ENCODE peak calls at places on chromosome 12, in seven cellular contexts. D is GM12878, Q is K562, B is GM12891, Z is HepG2, J is H1, P is SK-N-SH. C is an unnamed sample.

GRCh38 chr12:6336859-6337744 is 4.8 kb downstream of the TNFRSF1A start:
- DNase-seq in D (no peak), Q (peak; percentile 29), B (no peak), Z (no peak), J (no peak), P (no peak), C (no peak)

GRCh38 chr12:116048886-116049285 is 228.6 kb downstream of the MED13L start:
- DNase-seq in D (no peak), Q (no peak), B (no peak), Z (no peak), J (no peak), P (no peak), C (no peak)

GRCh38 chr12:113239811-113240331 is 18.6 kb downstream of the TPCN1 start:
- DNase-seq in D (no peak), Q (no peak), B (no peak), Z (no peak), J (no peak), P (no peak), C (no peak)

GRCh38 chr12:185197-185955 is 28.6 kb downstream of the SLC6A12 start:
- DNase-seq in D (no peak), Q (no peak), B (no peak), Z (no peak), J (no peak), P (no peak), C (no peak)

GRCh38 chr12:111268738-111269572 is 99.9 kb downstream of the PHETA1 start:
- DNase-seq in D (no peak), Q (peak; percentile 59), B (peak; percentile 36), Z (no peak), J (no peak), P (peak; percentile 60), C (no peak)

GRCh38 chr12:75571204-75571603 is 59.8 kb upstream of the KRR1 start:
- DNase-seq in D (no peak), Q (no peak), B (no peak), Z (peak; percentile 40), J (no peak), P (no peak), C (no peak)

GRCh38 chr12:77788231-77789168 is 42.2 kb upstream of the NAV3 start:
- DNase-seq in D (no peak), Q (no peak), B (no peak), Z (no peak), J (no peak), P (no peak), C (no peak)

GRCh38 chr12:78797201-78797931 is 67.2 kb upstream of the SYT1 start:
- DNase-seq in D (no peak), Q (no peak), B (no peak), Z (no peak), J (no peak), P (no peak), C (no peak)

GRCh38 chr12:45268672-45269406 is 52.9 kb downstream of the ANO6 start:
- DNase-seq in D (no peak), Q (no peak), B (no peak), Z (peak; percentile 31), J (no peak), P (peak; percentile 58), C (no peak)

GRCh38 chr12:13153180-13153579 is 43.3 kb upstream of the EMP1 start:
- DNase-seq in D (no peak), Q (no peak), B (no peak), Z (no peak), J (no peak), P (no peak), C (no peak)
- TF ChIP-seq TAF1 in D (no peak), Q (no peak), B (no peak), Z (no peak), J (no peak), P (no peak), C (no peak)

GRCh38 chr12:89080797-89081470 is 271.4 kb downstream of the DUSP6 start:
- DNase-seq in D (no peak), Q (no peak), B (no peak), Z (no peak), J (no peak), P (no peak), C (no peak)

GRCh38 chr12:89083491-89083890 is 268.8 kb downstream of the DUSP6 start:
- DNase-seq in D (no peak), Q (no peak), B (no peak), Z (no peak), J (no peak), P (no peak), C (no peak)

GRCh38 chr12:89081709-89082108 is 270.6 kb downstream of the DUSP6 start:
- DNase-seq in D (no peak), Q (no peak), B (no peak), Z (no peak), J (no peak), P (no peak), C (no peak)

GRCh38 chr12:89084751-89085150 is 267.6 kb downstream of the DUSP6 start:
- DNase-seq in D (no peak), Q (no peak), B (no peak), Z (no peak), J (no peak), P (no peak), C (no peak)

DNA sequence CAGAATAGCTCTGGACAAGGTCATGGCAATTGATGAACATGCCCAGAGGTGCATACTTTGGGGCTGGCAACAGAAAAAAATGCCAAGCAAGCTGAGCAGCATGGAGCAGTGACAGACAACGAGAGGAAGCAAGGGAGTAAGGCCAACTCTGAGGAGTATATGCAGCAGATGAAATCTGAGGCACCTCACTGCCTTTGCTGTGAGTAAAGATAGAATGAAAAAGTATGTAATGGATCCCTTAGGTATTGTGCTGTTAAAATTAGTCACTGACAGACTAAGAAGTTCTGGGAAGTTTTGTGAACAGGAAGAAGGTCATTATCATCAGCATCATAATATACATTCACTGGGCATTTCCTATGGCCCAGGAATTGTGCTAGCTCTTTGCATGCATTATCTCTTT is 269.9 kb downstream of the DUSP6 start:
- DNase-seq in D (no peak), Q (no peak), B (no peak), Z (no peak), J (no peak), P (no peak), C (no peak)
- TF ChIP-seq TAF1 in D (no peak), Q (no peak), B (no peak), Z (no peak), J (no peak), P (no peak), C (no peak)

GRCh38 chr12:42691991-42692557 is 102.5 kb upstream of the PRICKLE1 start:
- DNase-seq in D (no peak), Q (no peak), B (no peak), Z (peak; percentile 3), J (no peak), P (no peak), C (no peak)
- TF ChIP-seq TAF1 in D (no peak), Q (no peak), B (no peak), Z (no peak), J (no peak), P (no peak), C (no peak)

DNA sequence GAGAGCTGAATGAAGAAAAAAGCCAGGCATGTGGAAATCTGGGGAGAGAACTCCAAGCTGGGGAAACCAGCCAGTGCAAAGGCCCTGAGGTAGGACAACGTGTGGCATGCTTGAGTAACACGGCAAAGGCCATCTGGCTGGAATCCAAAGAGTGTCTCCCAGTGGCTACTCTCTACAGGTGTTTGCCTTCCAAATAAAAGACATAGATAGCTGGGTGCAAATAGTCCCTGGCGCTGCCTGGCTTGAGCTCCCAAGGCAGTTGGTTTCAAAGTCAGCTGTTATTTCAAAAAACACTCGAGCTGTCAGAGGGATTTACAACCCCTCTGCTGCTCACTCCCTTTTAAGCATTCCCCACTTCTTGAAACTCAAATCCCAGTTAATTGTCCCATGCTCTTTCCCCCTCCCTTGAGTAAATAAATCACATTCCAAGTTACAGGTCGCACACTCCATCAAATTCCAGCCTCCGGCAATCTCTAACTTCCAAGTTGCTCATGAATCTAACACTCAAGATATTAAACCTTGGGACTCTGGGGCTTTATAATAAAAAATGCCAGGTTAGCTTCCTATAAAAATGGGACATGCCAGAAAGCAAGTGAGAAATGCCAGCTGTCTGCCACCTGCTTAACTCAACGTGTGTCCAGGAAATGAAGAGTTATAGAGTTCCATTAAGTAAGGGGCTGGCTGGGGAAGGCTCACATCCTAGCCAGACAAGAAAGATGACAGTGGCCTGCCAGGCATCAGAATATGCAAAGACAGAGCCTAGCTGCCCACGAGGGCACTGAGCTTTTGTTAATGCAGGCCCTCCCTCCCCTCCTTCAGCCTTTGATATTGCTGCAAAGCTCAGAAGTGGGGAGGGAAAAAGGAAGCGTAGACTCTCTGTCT is 133.6 kb upstream of the NOS1 start:
- DNase-seq in D (no peak), Q (no peak), B (no peak), Z (peak; percentile 10), J (no peak), P (no peak), C (no peak)
- TF ChIP-seq TAF1 in D (no peak), Q (no peak), B (no peak), Z (no peak), J (no peak), P (no peak), C (no peak)

DNA sequence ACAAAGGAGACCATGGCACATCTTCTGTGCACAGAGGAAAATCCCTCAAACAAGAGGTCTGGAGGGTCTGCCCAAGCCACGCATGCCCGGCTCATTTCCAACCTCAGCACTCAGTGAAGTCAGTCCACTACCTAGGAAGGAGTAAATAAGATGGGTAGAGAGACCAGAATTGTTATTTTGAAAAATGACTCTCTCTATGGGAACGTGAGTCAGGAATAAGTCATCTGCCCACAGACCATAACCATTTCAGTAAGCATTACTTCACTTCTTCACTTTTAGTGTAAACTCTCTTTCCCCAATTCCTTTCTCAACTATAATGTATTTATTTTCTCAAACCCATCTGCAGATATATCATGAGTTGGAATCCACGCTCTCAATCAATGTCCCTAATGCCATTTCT is 1039.9 kb upstream of the USP15 start:
- DNase-seq in D (no peak), Q (no peak), B (no peak), Z (no peak), J (no peak), P (no peak), C (no peak)
- TF ChIP-seq TAF1 in D (no peak), Q (no peak), B (no peak), Z (no peak), J (no peak), P (no peak), C (no peak)

DNA sequence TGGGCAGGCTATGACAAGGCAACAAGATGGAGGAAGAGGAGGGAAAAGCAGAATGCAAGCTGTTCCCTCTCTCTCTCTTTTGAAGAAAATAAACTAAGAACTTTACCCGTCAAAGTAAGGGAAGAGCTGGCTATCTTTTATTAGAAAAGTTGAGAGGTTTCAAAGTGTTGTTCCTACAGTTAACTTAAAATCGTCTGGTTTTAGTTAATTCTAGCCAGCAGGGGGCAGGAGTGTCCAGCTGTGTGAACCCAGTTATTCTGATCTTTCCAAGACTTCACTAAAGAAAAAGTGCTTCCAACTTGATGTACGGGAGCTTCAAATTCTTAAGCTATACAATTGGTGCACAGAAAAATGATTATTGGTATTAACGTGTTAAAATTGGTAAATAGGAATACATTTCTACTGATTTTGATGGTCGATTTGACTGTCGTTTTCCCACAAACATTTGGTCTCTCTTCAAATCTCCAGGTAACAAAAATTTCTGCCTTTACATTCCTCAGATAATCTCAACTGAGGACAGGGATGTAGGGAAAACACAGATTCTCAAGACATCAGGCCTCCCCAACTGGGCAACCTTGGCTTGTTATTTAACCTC is 28.4 kb upstream of the MON2 start:
- DNase-seq in D (peak; percentile 11), Q (peak; percentile 56), B (peak; percentile 13), Z (peak; percentile 17), J (no peak), P (peak; percentile 49), C (no peak)
- TF ChIP-seq TAF1 in D (no peak), Q (no peak), B (no peak), Z (no peak), J (no peak), P (no peak), C (no peak)